ENCODE peak calls at places on chromosome 20, in seven cellular contexts. K is gastrocnemius medialis, Z is Peyer's patch, Q is adrenal gland, A is A549, U is IMR-90, V is tibial nerve. J is an unnamed sample.

GRCh38 chr20:58930496-58930895 is 50.6 kb upstream of the NELFCD start:
- DNase-seq in K (no peak), Z (no peak), Q (no peak), A (no peak), U (no peak), V (no peak), J (no peak)

GRCh38 chr20:14334306-14334930 is 3.0 kb downstream of the FLRT3 start:
- DNase-seq in K (no peak), Z (no peak), Q (no peak), A (peak), U (peak), V (peak), J (no peak)

GRCh38 chr20:59235226-59235625 is 65.2 kb upstream of the EDN3 start:
- DNase-seq in K (no peak), Z (no peak), Q (no peak), A (no peak), U (no peak), V (no peak), J (no peak)

GRCh38 chr20:34634392-34634791 is 42.5 kb downstream of the PIGU start:
- DNase-seq in K (no peak), Z (no peak), Q (no peak), A (no peak), U (no peak), V (no peak), J (no peak)

GRCh38 chr20:90651-91050 is 3.2 kb downstream of the DEFB125 start:
- DNase-seq in K (no peak), Z (no peak), Q (no peak), A (no peak), U (no peak), V (no peak), J (no peak)

GRCh38 chr20:8812818-8813217 is 256.1 kb upstream of the PLCB4 start:
- DNase-seq in K (no peak), Z (no peak), Q (peak), A (no peak), U (no peak), V (peak), J (no peak)

GRCh38 chr20:52552181-52552872 is 360.7 kb upstream of the ZFP64 start:
- DNase-seq in K (no peak), Z (no peak), Q (no peak), A (no peak), U (peak), V (no peak), J (no peak)

GRCh38 chr20:63156221-63156671 is 59.7 kb downstream of the YTHDF1 start:
- DNase-seq in K (no peak), Z (no peak), Q (no peak), A (no peak), U (no peak), V (no peak), J (no peak)

GRCh38 chr20:10970109-10970508 is 296.3 kb upstream of the JAG1 start:
- DNase-seq in K (no peak), Z (no peak), Q (no peak), A (no peak), U (peak), V (no peak), J (no peak)

GRCh38 chr20:52972190-52972937 is at the start of gene TSHZ2:
- DNase-seq in K (peak), Z (peak), Q (peak), A (no peak), U (peak), V (peak), J (no peak)

GRCh38 chr20:461254-462198 is 807 bp downstream of the TBC1D20 start:
- DNase-seq in K (no peak), Z (peak), Q (peak), A (peak), U (peak), V (peak), J (peak)

GRCh38 chr20:50335105-50335504 is 144.5 kb downstream of the CEBPB start:
- DNase-seq in K (no peak), Z (no peak), Q (peak), A (peak), U (peak), V (no peak), J (peak)
- TF ChIP-seq POLR2A in K (no peak), Z (no peak), Q (peak), A (no peak), U (no peak), V (no peak), J (no peak)

GRCh38 chr20:36606171-36607116 is 865 bp downstream of the RAB5IF start:
- DNase-seq in K (peak), Z (no peak), Q (peak), A (no peak), U (peak), V (no peak), J (peak)
- TF ChIP-seq POLR2A in K (no peak), Z (peak), Q (no peak), A (no peak), U (no peak), V (no peak), J (no peak)

GRCh38 chr20:3011752-3012151 is 31.7 kb upstream of the GNRH2 start:
- DNase-seq in K (no peak), Z (no peak), Q (no peak), A (no peak), U (no peak), V (no peak), J (no peak)
- TF ChIP-seq POLR2A in K (no peak), Z (no peak), Q (no peak), A (no peak), U (no peak), V (no peak), J (no peak)

GRCh38 chr20:43513298-43514061 is 6.0 kb downstream of the L3MBTL1 start:
- DNase-seq in K (no peak), Z (no peak), Q (no peak), A (no peak), U (no peak), V (no peak), J (no peak)

GRCh38 chr20:43511879-43512278 is 4.4 kb downstream of the L3MBTL1 start:
- DNase-seq in K (no peak), Z (no peak), Q (no peak), A (no peak), U (no peak), V (no peak), J (no peak)

GRCh38 chr20:43515628-43516027 is 8.1 kb downstream of the L3MBTL1 start:
- DNase-seq in K (no peak), Z (no peak), Q (no peak), A (no peak), U (no peak), V (no peak), J (peak)

GRCh38 chr20:43516251-43516824 is 8.8 kb downstream of the L3MBTL1 start:
- DNase-seq in K (no peak), Z (no peak), Q (no peak), A (no peak), U (no peak), V (no peak), J (no peak)

GRCh38 chr20:43514062-43514971 is 6.8 kb downstream of the L3MBTL1 start:
- DNase-seq in K (peak), Z (peak), Q (peak), A (no peak), U (peak), V (peak), J (peak)
- TF ChIP-seq POLR2A in K (no peak), Z (peak), Q (peak), A (no peak), U (no peak), V (peak), J (peak)

GRCh38 chr20:57680131-57680716 is 29.6 kb downstream of the PMEPA1 start:
- DNase-seq in K (no peak), Z (no peak), Q (no peak), A (no peak), U (no peak), V (no peak), J (no peak)
- TF ChIP-seq POLR2A in K (no peak), Z (no peak), Q (no peak), A (no peak), U (no peak), V (no peak), J (no peak)

DNA sequence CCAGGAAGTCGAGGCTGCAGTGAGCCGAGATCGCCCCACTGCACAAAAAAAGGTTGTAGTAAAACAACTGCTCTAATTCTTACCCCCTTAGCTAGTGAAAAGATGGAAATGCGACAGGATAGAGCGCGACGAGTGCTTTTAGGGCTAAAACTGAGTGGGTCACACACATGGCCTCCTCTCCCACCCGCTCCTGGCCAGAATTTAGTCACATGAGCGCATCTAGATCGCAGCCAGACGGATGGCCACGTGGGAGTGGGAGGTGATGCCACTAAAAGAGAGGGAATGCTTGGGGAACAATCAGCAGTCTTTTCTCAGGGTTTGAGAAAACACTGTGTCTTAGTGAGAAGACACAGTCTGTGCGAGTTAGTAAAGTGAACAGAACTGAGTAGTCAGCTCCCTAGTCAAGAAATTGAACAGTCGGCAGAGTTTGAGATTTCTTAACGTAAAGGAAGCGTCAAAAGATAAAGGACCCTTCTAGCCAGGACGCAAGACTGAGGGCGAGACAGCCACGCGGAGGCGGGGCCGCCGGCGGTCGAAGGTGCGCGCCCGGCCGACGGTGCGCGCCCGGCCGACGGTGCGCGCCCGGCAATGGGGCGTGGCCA is 664 bp upstream of the ACTR5 start:
- DNase-seq in K (no peak), Z (no peak), Q (no peak), A (no peak), U (no peak), V (no peak), J (no peak)
- TF ChIP-seq POLR2A in K (no peak), Z (peak), Q (no peak), A (no peak), U (no peak), V (no peak), J (no peak)

DNA sequence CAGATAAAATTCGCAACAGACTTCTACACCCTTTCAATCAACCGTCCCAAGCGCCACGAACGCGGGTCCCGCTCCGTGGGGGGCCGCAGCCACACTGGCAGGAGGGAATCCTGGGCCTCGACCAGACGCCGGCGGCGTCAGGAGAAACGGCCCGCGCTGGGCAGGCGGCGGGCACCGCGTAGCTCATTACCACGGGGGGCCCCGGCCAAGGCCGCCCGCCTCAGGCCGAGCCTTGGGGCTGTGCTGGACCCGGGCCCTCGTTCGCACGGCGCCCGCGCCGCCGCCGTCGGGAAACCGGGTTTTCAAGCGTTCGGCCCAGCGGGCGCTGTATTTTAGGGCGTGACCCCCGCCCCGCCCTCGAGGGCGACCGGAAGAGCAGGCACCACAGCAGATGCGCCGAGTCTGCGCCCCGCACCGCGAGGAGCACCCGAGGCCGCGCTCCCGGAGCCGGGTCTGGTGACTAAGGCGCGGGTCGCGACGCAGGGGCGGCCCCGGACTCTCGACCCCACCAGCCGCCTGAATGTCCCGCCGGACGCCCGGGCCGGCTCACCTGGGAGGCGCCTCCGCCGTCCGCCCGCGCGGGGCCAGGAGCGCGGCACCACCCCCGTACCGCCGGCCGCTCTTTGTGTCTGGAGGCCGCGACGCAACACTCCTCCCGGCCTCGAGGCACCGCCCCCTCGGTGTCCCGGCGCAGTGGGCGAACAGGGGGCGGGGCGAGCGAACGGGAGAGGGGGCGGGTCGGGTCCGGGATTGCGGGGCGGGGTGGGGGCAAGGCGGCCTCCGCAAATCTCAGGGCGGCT is at the start of gene NINL:
- DNase-seq in K (no peak), Z (peak), Q (peak), A (peak), U (peak), V (no peak), J (peak)
- TF ChIP-seq POLR2A in K (peak), Z (peak), Q (peak), A (peak), U (peak), V (peak), J (no peak)

J was measured in erythroblast.